ENCODE peak calls at places on chromosomes 1 and 21, in seven cellular contexts. One of them, this sample, is unnamed.
A peak's percentile ranks its signal among the peaks of the same experiment; 100 is the strongest.

GRCh38 chr1:36641776-36642175 is 159.1 kb upstream of the CSF3R start:
- DNase-seq in HepG2: no peak
- DNase-seq in K562: no peak
- DNase-seq in WTC11: no peak
- DNase-seq in HEK293T: no peak
- DNase-seq in HCT116: no peak
- DNase-seq in H1: no peak
- DNase-seq in this sample: no peak

GRCh38 chr1:205972491-205973168 is 29.4 kb upstream of the SLC26A9 start:
- DNase-seq in WTC11: no peak
- DNase-seq in HCT116: no peak
- DNase-seq in HepG2: no peak
- DNase-seq in K562: no peak
- DNase-seq in H1: no peak
- DNase-seq in HEK293T: no peak
- DNase-seq in this sample: no peak

GRCh38 chr1:26405281-26405915 is 5.2 kb upstream of the LIN28A start:
- DNase-seq in H1: no peak
- DNase-seq in HEK293T: no peak
- DNase-seq in HCT116: no peak
- DNase-seq in K562: no peak
- DNase-seq in WTC11: no peak
- DNase-seq in HepG2: no peak
- DNase-seq in this sample: no peak

GRCh38 chr1:67614511-67614934 is 70.5 kb upstream of the GADD45A start:
- DNase-seq in WTC11: no peak
- DNase-seq in HEK293T: no peak
- DNase-seq in HCT116: no peak
- DNase-seq in K562: no peak
- DNase-seq in H1: no peak
- DNase-seq in HepG2: no peak
- DNase-seq in this sample: no peak

GRCh38 chr1:179589524-179589923 is 2.1 kb upstream of the TDRD5 start:
- DNase-seq in K562: no peak
- DNase-seq in HEK293T: no peak
- DNase-seq in HCT116: no peak
- DNase-seq in WTC11: no peak
- DNase-seq in HepG2: no peak
- DNase-seq in H1: no peak
- DNase-seq in this sample: no peak

GRCh38 chr1:201709564-201710295 is 119.2 kb upstream of the IPO9 start:
- DNase-seq in HEK293T: peak; percentile 83
- DNase-seq in K562: peak; percentile 89
- DNase-seq in H1: peak; percentile 50
- DNase-seq in WTC11: peak; percentile 87
- DNase-seq in HepG2: peak; percentile 24
- DNase-seq in HCT116: peak; percentile 23
- DNase-seq in this sample: no peak

GRCh38 chr1:62728963-62729362 is 40.8 kb upstream of the DOCK7 start:
- DNase-seq in HCT116: no peak
- DNase-seq in K562: no peak
- DNase-seq in H1: no peak
- DNase-seq in HepG2: peak; percentile 74
- DNase-seq in HEK293T: no peak
- DNase-seq in WTC11: no peak
- DNase-seq in this sample: no peak

GRCh38 chr1:234871710-234872262 is 256.9 kb downstream of the TOMM20 start:
- DNase-seq in HepG2: no peak
- DNase-seq in H1: no peak
- DNase-seq in HEK293T: no peak
- DNase-seq in WTC11: no peak
- DNase-seq in HCT116: no peak
- DNase-seq in K562: no peak
- DNase-seq in this sample: no peak

GRCh38 chr1:71658295-71658694 is 577.5 kb upstream of the ZRANB2 start:
- DNase-seq in H1: no peak
- DNase-seq in K562: no peak
- DNase-seq in HEK293T: no peak
- DNase-seq in HCT116: no peak
- DNase-seq in HepG2: no peak
- DNase-seq in WTC11: no peak
- DNase-seq in this sample: no peak

GRCh38 chr1:24418898-24419628 is 3.5 kb downstream of the NIPAL3 start:
- DNase-seq in HepG2: no peak
- DNase-seq in K562: peak; percentile 72
- DNase-seq in H1: no peak
- DNase-seq in HEK293T: no peak
- DNase-seq in WTC11: no peak
- DNase-seq in HCT116: no peak
- DNase-seq in this sample: no peak

GRCh38 chr1:68217060-68217554 is 15.2 kb downstream of the WLS start:
- DNase-seq in H1: no peak
- DNase-seq in HCT116: no peak
- DNase-seq in WTC11: no peak
- DNase-seq in HEK293T: peak; percentile 68
- DNase-seq in K562: no peak
- DNase-seq in HepG2: no peak
- DNase-seq in this sample: no peak

GRCh38 chr1:160739098-160739511 is at the start of gene SLAMF7:
- DNase-seq in K562: no peak
- DNase-seq in HepG2: no peak
- DNase-seq in HEK293T: no peak
- DNase-seq in H1: no peak
- DNase-seq in WTC11: no peak
- DNase-seq in HCT116: no peak
- DNase-seq in this sample: peak; percentile 81

GRCh38 chr21:18023099-18023498 is 203.9 kb upstream of the C21orf91 start:
- DNase-seq in WTC11: peak; percentile 27
- DNase-seq in HEK293T: no peak
- DNase-seq in HepG2: no peak
- DNase-seq in H1: no peak
- DNase-seq in HCT116: no peak
- DNase-seq in K562: no peak
- DNase-seq in this sample: no peak

GRCh38 chr1:235888119-235888643 is 21.5 kb upstream of the LYST start:
- DNase-seq in K562: no peak
- DNase-seq in H1: no peak
- DNase-seq in HEK293T: no peak
- DNase-seq in HepG2: no peak
- DNase-seq in HCT116: no peak
- DNase-seq in WTC11: no peak
- DNase-seq in this sample: peak; percentile 79

GRCh38 chr1:179311149-179311700 is 17.6 kb downstream of the SOAT1 start:
- DNase-seq in HCT116: no peak
- DNase-seq in H1: no peak
- DNase-seq in HepG2: no peak
- DNase-seq in WTC11: no peak
- DNase-seq in HEK293T: no peak
- DNase-seq in K562: no peak
- DNase-seq in this sample: no peak

GRCh38 chr1:110242731-110243130 is 32.6 kb downstream of the KCNC4 start:
- DNase-seq in K562: no peak
- DNase-seq in HEK293T: no peak
- DNase-seq in WTC11: no peak
- DNase-seq in HepG2: no peak
- DNase-seq in HCT116: no peak
- DNase-seq in H1: no peak
- DNase-seq in this sample: no peak

GRCh38 chr1:169692766-169693460 is 18.5 kb downstream of the SELL start:
- DNase-seq in K562: no peak
- DNase-seq in HCT116: no peak
- DNase-seq in HEK293T: no peak
- DNase-seq in HepG2: no peak
- DNase-seq in H1: no peak
- DNase-seq in WTC11: no peak
- DNase-seq in this sample: peak; percentile 89

GRCh38 chr1:151610142-151610541 is 1.7 kb upstream of the SNX27 start:
- DNase-seq in K562: no peak
- DNase-seq in H1: no peak
- DNase-seq in HEK293T: no peak
- DNase-seq in HepG2: no peak
- DNase-seq in WTC11: no peak
- DNase-seq in HCT116: no peak
- DNase-seq in this sample: no peak

GRCh38 chr1:151611832-151612505 is at the start of gene SNX27:
- DNase-seq in K562: peak; percentile 94
- DNase-seq in HCT116: peak; percentile 80
- DNase-seq in H1: peak; percentile 84
- DNase-seq in HepG2: peak; percentile 92
- DNase-seq in HEK293T: peak; percentile 97
- DNase-seq in WTC11: peak; percentile 96
- DNase-seq in this sample: peak; percentile 72

GRCh38 chr1:151613275-151613867 is 1.5 kb downstream of the SNX27 start:
- DNase-seq in HepG2: no peak
- DNase-seq in HCT116: no peak
- DNase-seq in HEK293T: no peak
- DNase-seq in H1: no peak
- DNase-seq in K562: no peak
- DNase-seq in WTC11: no peak
- DNase-seq in this sample: no peak

GRCh38 chr1:151611288-151611790 is 511 bp upstream of the SNX27 start:
- DNase-seq in HepG2: peak; percentile 93
- DNase-seq in HEK293T: no peak
- DNase-seq in H1: no peak
- DNase-seq in K562: peak; percentile 19
- DNase-seq in HCT116: no peak
- DNase-seq in WTC11: no peak
- DNase-seq in this sample: no peak

GRCh38 chr1:151612506-151613274 is 840 bp downstream of the SNX27 start:
- DNase-seq in HepG2: no peak
- DNase-seq in H1: no peak
- DNase-seq in K562: peak; percentile 69
- DNase-seq in HEK293T: peak; percentile 36
- DNase-seq in WTC11: peak; percentile 42
- DNase-seq in HCT116: no peak
- DNase-seq in this sample: no peak
- TF ChIP-seq SP1 in HepG2: no peak
- TF ChIP-seq SP1 in H1: no peak
- TF ChIP-seq SP1 in K562: no peak
- TF ChIP-seq SP1 in HEK293T: no peak
- TF ChIP-seq SP1 in WTC11: no peak
- TF ChIP-seq SP1 in HCT116: no peak
- TF ChIP-seq SP1 in this sample: no peak

GRCh38 chr1:56644064-56644940 is 812 bp upstream of the PRKAA2 start:
- DNase-seq in H1: no peak
- DNase-seq in HepG2: peak; percentile 3
- DNase-seq in HEK293T: peak; percentile 60
- DNase-seq in WTC11: peak; percentile 43
- DNase-seq in HCT116: no peak
- DNase-seq in K562: no peak
- DNase-seq in this sample: no peak
- TF ChIP-seq SP1 in H1: no peak
- TF ChIP-seq SP1 in HepG2: no peak
- TF ChIP-seq SP1 in HEK293T: no peak
- TF ChIP-seq SP1 in WTC11: no peak
- TF ChIP-seq SP1 in HCT116: no peak
- TF ChIP-seq SP1 in K562: no peak
- TF ChIP-seq SP1 in this sample: no peak

DNA sequence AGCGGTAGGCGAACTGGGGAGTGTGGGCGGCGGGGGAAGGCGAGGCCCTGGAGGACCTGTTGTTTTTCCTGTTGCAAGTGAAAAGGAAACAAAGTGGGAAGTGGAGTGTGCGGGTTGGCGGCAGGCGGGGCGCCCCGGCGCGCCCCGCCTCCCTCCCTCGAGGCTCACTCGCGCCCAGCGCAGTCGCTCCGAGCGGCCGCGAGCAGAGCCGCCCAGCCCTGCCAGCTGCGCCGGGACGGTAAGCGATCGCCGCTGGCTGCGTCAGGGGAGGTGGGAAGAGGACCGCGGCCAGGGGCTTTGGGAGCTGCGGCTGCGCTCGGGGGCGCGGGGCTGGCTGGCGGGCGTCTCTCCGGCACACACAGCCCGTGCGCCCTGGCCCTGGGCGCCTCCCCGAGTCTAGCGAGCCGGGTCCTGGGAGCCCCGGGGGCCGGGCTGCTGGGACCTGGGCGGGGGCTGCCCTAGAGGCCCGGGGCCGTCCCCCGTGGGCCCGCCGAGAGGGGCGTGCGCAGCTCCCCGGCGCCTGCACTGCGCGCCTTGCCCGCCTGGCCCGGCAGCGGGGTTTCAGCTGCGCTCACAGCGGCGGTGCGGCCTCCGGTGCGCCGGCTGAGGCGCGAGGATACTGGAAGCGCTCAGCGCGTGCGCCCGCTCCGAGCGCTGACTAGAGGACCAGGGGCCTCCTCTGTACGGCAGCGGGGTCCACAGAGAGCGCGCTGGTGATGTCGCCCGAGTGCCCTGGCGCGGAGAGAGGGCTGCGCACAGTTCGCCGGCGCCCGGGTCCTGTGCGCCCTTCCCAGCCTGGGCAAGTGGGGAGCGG is at the start of gene PIK3CD:
- DNase-seq in HepG2: no peak
- DNase-seq in H1: no peak
- DNase-seq in HEK293T: peak; percentile 62
- DNase-seq in WTC11: peak; percentile 70
- DNase-seq in K562: peak; percentile 68
- DNase-seq in HCT116: no peak
- DNase-seq in this sample: no peak
- TF ChIP-seq SP1 in HepG2: no peak
- TF ChIP-seq SP1 in H1: no peak
- TF ChIP-seq SP1 in HEK293T: no peak
- TF ChIP-seq SP1 in WTC11: no peak
- TF ChIP-seq SP1 in K562: no peak
- TF ChIP-seq SP1 in HCT116: no peak
- TF ChIP-seq SP1 in this sample: no peak

GRCh38 chr1:47650205-47650604 is 212.4 kb downstream of the FOXD2 start:
- DNase-seq in HEK293T: no peak
- DNase-seq in HepG2: no peak
- DNase-seq in HCT116: peak; percentile 69
- DNase-seq in K562: no peak
- DNase-seq in WTC11: no peak
- DNase-seq in H1: no peak
- DNase-seq in this sample: no peak

GRCh38 chr1:47646676-47647075 is 208.8 kb downstream of the FOXD2 start:
- DNase-seq in HepG2: no peak
- DNase-seq in HCT116: no peak
- DNase-seq in HEK293T: no peak
- DNase-seq in K562: no peak
- DNase-seq in H1: no peak
- DNase-seq in WTC11: no peak
- DNase-seq in this sample: no peak

GRCh38 chr1:47647327-47647845 is 209.5 kb downstream of the FOXD2 start:
- DNase-seq in HepG2: no peak
- DNase-seq in HEK293T: no peak
- DNase-seq in K562: no peak
- DNase-seq in WTC11: no peak
- DNase-seq in HCT116: no peak
- DNase-seq in H1: no peak
- DNase-seq in this sample: no peak

GRCh38 chr1:47651311-47652089 is 213.7 kb downstream of the FOXD2 start:
- DNase-seq in HEK293T: no peak
- DNase-seq in H1: no peak
- DNase-seq in K562: no peak
- DNase-seq in HCT116: no peak
- DNase-seq in HepG2: no peak
- DNase-seq in WTC11: no peak
- DNase-seq in this sample: no peak

DNA sequence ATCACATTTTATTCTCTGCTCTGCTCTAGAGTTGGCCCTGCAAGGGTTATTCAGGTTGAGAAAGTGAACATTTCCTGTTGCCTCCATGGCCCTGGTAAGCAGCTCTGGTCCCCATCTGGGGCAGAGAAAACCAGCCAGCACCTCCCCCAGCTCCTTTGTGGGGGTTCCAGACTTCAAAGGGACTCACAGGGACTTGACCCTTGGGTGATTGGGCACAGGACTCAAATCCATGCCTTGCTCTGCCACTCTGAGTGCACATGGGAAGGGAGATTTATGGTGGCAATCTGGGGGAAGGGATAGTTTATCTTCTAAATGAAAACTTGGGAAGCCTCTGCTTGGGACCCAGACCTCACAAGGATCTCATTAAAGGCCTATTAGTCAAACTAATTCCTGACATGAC is 212.8 kb downstream of the FOXD2 start:
- DNase-seq in WTC11: no peak
- DNase-seq in H1: no peak
- DNase-seq in HepG2: no peak
- DNase-seq in K562: no peak
- DNase-seq in HCT116: no peak
- DNase-seq in HEK293T: no peak
- DNase-seq in this sample: no peak
- TF ChIP-seq SP1 in WTC11: no peak
- TF ChIP-seq SP1 in H1: no peak
- TF ChIP-seq SP1 in HepG2: no peak
- TF ChIP-seq SP1 in K562: no peak
- TF ChIP-seq SP1 in HCT116: no peak
- TF ChIP-seq SP1 in HEK293T: no peak
- TF ChIP-seq SP1 in this sample: no peak